ENCODE peak calls at places on chromosomes 5 and 9, in five cellular contexts. V is sigmoid colon; L is naive thymus-derived CD4-positive, alpha-beta T cell; C is heart right ventricle; O is lung. G is an unnamed sample.
A peak's percentile ranks its signal among the peaks of the same experiment; 100 is the strongest.

GRCh38 chr5:13250450-13251291 is 693.8 kb downstream of the DNAH5 start:
- DNase-seq in V (no peak), L (no peak), C (no peak), O (no peak), G (no peak)

GRCh38 chr5:157130933-157131332 is 11.7 kb downstream of the MED7 start:
- DNase-seq in V (peak; percentile 21), L (no peak), C (no peak), O (peak; percentile 53), G (no peak)

GRCh38 chr9:115262477-115262876 is 144.5 kb upstream of the TNC start:
- DNase-seq in V (peak; percentile 95), L (no peak), C (peak; percentile 85), O (peak; percentile 66), G (no peak)

GRCh38 chr9:100575765-100576368 is 2.0 kb upstream of the CAVIN4 start:
- DNase-seq in V (no peak), L (no peak), C (no peak), O (no peak), G (no peak)

GRCh38 chr5:9249231-9249630 is 296.6 kb downstream of the SEMA5A start:
- DNase-seq in V (no peak), L (no peak), C (no peak), O (no peak), G (no peak)

GRCh38 chr9:15416880-15417279 is 5.8 kb upstream of the SNAPC3 start:
- DNase-seq in V (no peak), L (peak; percentile 40), C (no peak), O (no peak), G (no peak)

GRCh38 chr5:157431544-157432200 is 28.3 kb upstream of the NIPAL4 start:
- DNase-seq in V (no peak), L (peak; percentile 44), C (peak; percentile 45), O (no peak), G (no peak)

GRCh38 chr5:40410231-40410861 is 269.4 kb upstream of the PTGER4 start:
- DNase-seq in V (no peak), L (peak; percentile 74), C (peak; percentile 32), O (no peak), G (no peak)

GRCh38 chr9:95096381-95096780 is 221.1 kb downstream of the FANCC start:
- DNase-seq in V (no peak), L (no peak), C (no peak), O (no peak), G (no peak)

GRCh38 chr9:6214903-6215302 is 704 bp upstream of the IL33 start:
- DNase-seq in V (no peak), L (no peak), C (no peak), O (no peak), G (no peak)

GRCh38 chr9:6214451-6214850 is 1.2 kb upstream of the IL33 start:
- DNase-seq in V (no peak), L (no peak), C (no peak), O (no peak), G (no peak)

GRCh38 chr9:6216951-6217350 is 1.3 kb downstream of the IL33 start:
- DNase-seq in V (no peak), L (no peak), C (no peak), O (no peak), G (no peak)

GRCh38 chr9:6215562-6215961 is at the start of gene IL33:
- DNase-seq in V (peak; percentile 73), L (no peak), C (peak; percentile 70), O (no peak), G (no peak)

DNA sequence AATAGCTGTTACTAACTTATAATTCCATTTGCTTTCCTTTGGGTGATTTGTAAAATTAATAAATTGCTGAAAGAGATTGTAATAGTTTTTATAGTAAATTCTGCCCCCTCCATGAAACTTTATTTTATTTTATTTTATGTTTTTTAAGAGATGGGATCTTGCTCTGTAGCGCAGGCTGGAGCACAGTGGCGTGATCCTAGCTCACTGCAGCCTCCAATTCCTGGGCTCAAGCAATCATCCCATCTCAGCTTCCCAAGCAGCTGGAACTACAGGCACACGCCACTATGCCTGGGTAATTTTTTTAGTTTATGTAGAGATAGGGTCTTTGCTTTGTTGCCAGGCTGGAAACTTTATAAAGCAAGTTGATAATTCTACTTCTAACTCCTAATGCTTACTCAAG is 395 bp downstream of the IL33 start:
- DNase-seq in V (peak; percentile 47), L (no peak), C (no peak), O (no peak), G (no peak)
- H3K4me3 ChIP-seq in V (peak overlapping the region; percentile 51), L (no peak overlapping the region), C (peak overlapping the region; percentile 52), O (no peak overlapping the region), G (peak overlapping the region; percentile 72)

GRCh38 chr9:123128591-123128990 is 95.1 kb downstream of the GPR21 start:
- DNase-seq in V (no peak), L (no peak), C (no peak), O (no peak), G (no peak)
- H3K36me3 ChIP-seq in V (peaks cover 37% of the 10 kb centered on the region), L (peaks cover 41% of the 10 kb centered on the region), C (peaks cover 48% of the 10 kb centered on the region), O (peaks cover 14% of the 10 kb centered on the region), G (peaks cover 2% of the 10 kb centered on the region)

GRCh38 chr5:102453716-102454115 is 45.1 kb downstream of the SLCO6A1 start:
- DNase-seq in V (no peak), L (no peak), C (no peak), O (no peak), G (no peak)

GRCh38 chr5:102451082-102451481 is 47.7 kb downstream of the SLCO6A1 start:
- DNase-seq in V (no peak), L (no peak), C (no peak), O (no peak), G (no peak)

DNA sequence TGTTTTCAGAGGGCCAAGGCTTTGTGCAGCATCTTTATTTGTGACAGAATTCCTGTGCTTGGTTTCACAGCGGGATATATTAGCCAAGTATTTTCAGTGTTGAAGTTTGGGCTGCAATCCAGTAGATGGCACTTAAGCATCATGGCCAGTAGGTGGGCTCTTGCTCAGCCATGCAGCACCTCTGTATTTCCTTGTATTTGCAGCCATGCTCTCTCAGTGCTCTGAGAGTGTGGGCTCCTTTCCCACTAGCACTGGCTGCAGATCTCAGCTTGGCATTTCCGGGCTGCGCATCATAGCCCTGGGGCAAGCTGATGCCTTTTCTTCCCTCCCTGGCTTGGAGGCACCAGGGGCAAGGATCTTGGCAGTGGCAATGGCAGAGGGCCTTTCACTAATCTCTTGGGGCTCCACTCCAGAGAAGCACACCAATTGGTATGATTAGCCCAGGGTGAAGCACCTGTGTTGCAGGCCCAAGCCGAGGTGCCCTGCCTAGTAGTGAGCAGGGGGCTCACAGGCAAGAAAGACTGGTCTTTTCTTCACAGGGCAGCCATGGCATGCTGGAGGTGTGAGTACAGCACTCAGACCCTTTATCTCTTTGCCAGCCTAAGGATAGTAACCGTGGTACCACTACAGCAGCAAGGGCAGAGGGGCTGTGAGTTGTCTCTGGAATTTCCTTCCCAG is 48.3 kb downstream of the SLCO6A1 start:
- DNase-seq in V (peak; percentile 51), L (no peak), C (no peak), O (no peak), G (no peak)
- H3K4me3 ChIP-seq in V (no peak overlapping the region), L (no peak overlapping the region), C (no peak overlapping the region), O (no peak overlapping the region), G (no peak overlapping the region)

GRCh38 chr9:92059045-92059444 is 56.2 kb downstream of the SPTLC1 start:
- DNase-seq in V (no peak), L (no peak), C (no peak), O (no peak), G (no peak)

GRCh38 chr9:92064711-92065110 is 50.5 kb downstream of the SPTLC1 start:
- DNase-seq in V (no peak), L (no peak), C (no peak), O (no peak), G (no peak)

GRCh38 chr9:92066131-92066530 is 49.1 kb downstream of the SPTLC1 start:
- DNase-seq in V (no peak), L (no peak), C (no peak), O (no peak), G (no peak)

GRCh38 chr9:92059669-92060068 is 55.5 kb downstream of the SPTLC1 start:
- DNase-seq in V (no peak), L (no peak), C (no peak), O (no peak), G (no peak)

GRCh38 chr9:92061184-92061583 is 54.0 kb downstream of the SPTLC1 start:
- DNase-seq in V (no peak), L (no peak), C (no peak), O (no peak), G (no peak)
- H3K36me3 ChIP-seq in V (peaks cover 40% of the 10 kb centered on the region), L (peaks cover 50% of the 10 kb centered on the region), C (peaks cover 92% of the 10 kb centered on the region), O (peaks cover 12% of the 10 kb centered on the region), G (no peaks in the 10 kb centered on the region)

GRCh38 chr9:136078498-136079011 is 16.5 kb downstream of the NACC2 start:
- DNase-seq in V (peak; percentile 62), L (no peak), C (no peak), O (no peak), G (peak; percentile 74)
- H3K4me3 ChIP-seq in V (no peak overlapping the region), L (no peak overlapping the region), C (no peak overlapping the region), O (no peak overlapping the region), G (no peak overlapping the region)

GRCh38 chr5:135721548-135722090 is 112.8 kb upstream of the SLC25A48 start:
- DNase-seq in V (no peak), L (no peak), C (no peak), O (no peak), G (no peak)
- H3K36me3 ChIP-seq in V (no peaks in the 10 kb centered on the region), L (no peaks in the 10 kb centered on the region), C (no peaks in the 10 kb centered on the region), O (no peaks in the 10 kb centered on the region), G (no peaks in the 10 kb centered on the region)

DNA sequence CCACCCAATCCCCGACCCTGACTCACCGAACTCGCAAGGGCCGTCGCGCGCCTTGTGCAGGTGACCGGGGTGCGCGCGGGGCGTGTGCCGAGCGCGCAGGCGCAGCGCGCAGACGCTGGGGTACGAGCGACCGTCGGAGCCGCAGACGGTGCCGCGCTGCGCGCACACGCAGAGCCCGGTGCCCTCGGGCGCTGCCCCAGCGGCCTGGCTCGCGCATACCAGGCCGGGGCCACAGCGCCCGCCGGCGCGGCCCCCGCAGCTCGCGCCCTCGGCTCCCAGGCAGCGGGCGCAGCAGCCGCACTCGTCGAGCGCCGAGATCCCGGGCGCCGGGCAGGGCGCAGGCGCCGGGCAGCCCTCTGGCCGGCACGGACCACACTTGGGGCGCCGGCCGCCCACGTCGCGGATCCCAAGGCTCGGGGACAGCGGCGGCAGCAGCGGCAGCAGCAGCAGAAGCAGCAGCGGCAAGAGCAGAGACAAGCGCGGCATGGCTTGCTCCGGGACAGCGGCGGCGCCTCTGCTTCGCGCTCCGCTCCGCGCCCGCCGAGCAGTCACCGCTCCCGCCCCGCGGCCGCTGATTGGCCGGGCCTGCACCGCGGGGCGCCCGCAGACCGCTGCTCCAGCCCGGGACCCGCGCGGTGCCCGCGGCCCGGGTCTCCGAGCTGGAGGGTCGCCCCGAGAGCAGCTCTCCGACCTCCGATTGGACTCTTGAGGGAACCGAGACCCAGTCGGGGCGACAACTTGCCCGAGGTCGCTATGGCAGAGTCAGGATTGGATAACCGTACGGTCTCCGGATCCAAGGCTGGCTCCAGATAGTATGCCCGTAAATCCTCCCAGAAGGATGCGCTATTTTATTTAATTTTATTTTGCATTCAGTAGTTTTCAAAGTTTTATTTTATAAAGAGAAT is at the start of gene IGFBPL1:
- DNase-seq in V (no peak), L (no peak), C (no peak), O (no peak), G (no peak)
- H3K4me3 ChIP-seq in V (peak within 1 kb of the TSS; percentile 48), L (no peak within 1 kb of the TSS), C (peak within 1 kb of the TSS; percentile 35), O (peak within 1 kb of the TSS; percentile 15), G (peak within 1 kb of the TSS; percentile 75)

GRCh38 chr9:71697882-71698281 is 70.4 kb downstream of the CEMIP2 start:
- DNase-seq in V (no peak), L (no peak), C (no peak), O (no peak), G (no peak)
- H3K36me3 ChIP-seq in V (peaks cover 44% of the 10 kb centered on the region), L (peaks cover 74% of the 10 kb centered on the region), C (peaks cover 95% of the 10 kb centered on the region), O (peaks cover 29% of the 10 kb centered on the region), G (peaks cover 12% of the 10 kb centered on the region)